ENCODE peak calls at places on chromosomes 1 and 21, in nine cellular contexts. Q is fibroblast of lung, N is cardiac muscle cell, C is left ventricle myocardium inferior, F is transverse colon, J is astrocyte, W is vagina, T is IMR-90, K is mammary epithelial cell. U is an unnamed sample.

GRCh38 chr21:39667353-39667891 is 54.7 kb downstream of the B3GALT5 start:
- DNase-seq in Q (no peak), N (no peak), K (no peak), W (no peak), C (no peak), F (no peak), J (no peak), T (no peak), U (no peak)

GRCh38 chr21:44462090-44462833 is 7.0 kb downstream of the LRRC3 start:
- DNase-seq in T (no peak), W (no peak), N (no peak), J (no peak), F (no peak), K (no peak), C (no peak), Q (no peak), U (no peak)

GRCh38 chr1:226679853-226680516 is 59.1 kb downstream of the ITPKB start:
- DNase-seq in T (peak), K (no peak), F (peak), J (peak), N (peak), C (peak), Q (peak), W (no peak), U (peak)

GRCh38 chr1:149986486-149987296 is 23.8 kb downstream of the OTUD7B start:
- DNase-seq in C (no peak), N (no peak), T (peak), J (peak), W (no peak), F (no peak), Q (peak), K (peak), U (peak)

GRCh38 chr1:33143698-33144097 is 38.1 kb downstream of the TRIM62 start:
- DNase-seq in K (no peak), Q (peak), J (peak), C (no peak), N (no peak), F (no peak), W (no peak), T (peak), U (peak)

GRCh38 chr1:24540906-24541710 is 14.8 kb upstream of the NCMAP start:
- DNase-seq in C (no peak), T (peak), W (no peak), F (peak), K (peak), J (peak), N (no peak), Q (peak), U (peak)

GRCh38 chr1:145916745-145917144 is 1.8 kb downstream of the PEX11B start:
- DNase-seq in J (peak), T (peak), K (peak), Q (no peak), F (no peak), W (no peak), N (no peak), C (no peak), U (no peak)

GRCh38 chr1:42941640-42942330 is 16.9 kb downstream of the SLC2A1 start:
- DNase-seq in F (peak), W (no peak), K (peak), C (peak), T (peak), J (peak), Q (peak), N (no peak), U (peak)

GRCh38 chr1:95854457-95854856 is 620.4 kb downstream of the RWDD3 start:
- DNase-seq in K (no peak), T (no peak), W (no peak), C (no peak), N (no peak), J (no peak), F (no peak), Q (no peak), U (no peak)

GRCh38 chr1:171740987-171741871 is 636 bp downstream of the VAMP4 start:
- DNase-seq in K (peak), T (peak), Q (peak), J (peak), N (peak), C (peak), F (peak), W (no peak), U (peak)

GRCh38 chr1:147849097-147849873 is 53.3 kb upstream of the GJA8 start:
- DNase-seq in T (peak), J (no peak), W (no peak), N (no peak), Q (peak), K (peak), C (no peak), F (no peak), U (peak)

GRCh38 chr1:209823143-209824041 is 4.4 kb upstream of the UTP25 start:
- DNase-seq in N (peak), K (peak), Q (peak), F (no peak), J (peak), W (no peak), C (no peak), T (peak), U (peak)

GRCh38 chr1:14778882-14779594 is 180.6 kb downstream of the KAZN start:
- DNase-seq in J (no peak), K (no peak), F (peak), T (peak), N (peak), C (no peak), Q (peak), W (no peak), U (peak)

GRCh38 chr1:47624531-47624930 is 186.7 kb downstream of the FOXD2 start:
- DNase-seq in N (no peak), T (no peak), C (no peak), K (peak), J (no peak), Q (no peak), F (peak), W (no peak), U (no peak)

GRCh38 chr1:173122958-173123852 is 72.5 kb upstream of the TNFSF18 start:
- DNase-seq in K (peak), T (peak), F (peak), W (peak), J (peak), N (peak), Q (peak), C (peak), U (peak)

GRCh38 chr1:39969048-39969447 is 14.1 kb downstream of the MFSD2A start:
- DNase-seq in T (peak), W (no peak), J (no peak), Q (no peak), N (no peak), C (no peak), F (no peak), K (peak), U (no peak)

GRCh38 chr1:233790662-233791371 is 113.7 kb upstream of the SLC35F3 start:
- DNase-seq in K (peak), C (no peak), F (peak), W (no peak), J (peak), T (peak), N (peak), Q (peak), U (peak)

GRCh38 chr1:212665241-212666115 is 34.2 kb downstream of the BATF3 start:
- DNase-seq in N (peak), J (peak), W (no peak), C (peak), T (peak), Q (peak), F (peak), K (peak), U (peak)

GRCh38 chr1:162215902-162216301 is 146.4 kb downstream of the NOS1AP start:
- DNase-seq in J (peak), T (no peak), F (peak), N (peak), K (no peak), W (no peak), C (no peak), Q (no peak), U (no peak)

GRCh38 chr1:228337711-228338520 is 68.7 kb downstream of the TRIM11 start:
- DNase-seq in K (no peak), N (no peak), Q (no peak), C (peak), T (no peak), F (peak), W (no peak), J (no peak), U (no peak)

GRCh38 chr21:46159390-46159789 is 4.0 kb upstream of the FTCD start:
- DNase-seq in J (no peak), F (peak), C (no peak), W (peak), N (no peak), Q (no peak), T (no peak), K (peak), U (no peak)

GRCh38 chr1:15417365-15417934 is 7.8 kb downstream of the EFHD2 start:
- DNase-seq in F (peak), Q (peak), W (no peak), N (no peak), T (peak), C (no peak), K (peak), J (peak), U (peak)

GRCh38 chr1:35451125-35451528 is 106.1 kb downstream of the KIAA0319L start:
- DNase-seq in F (peak), N (peak), J (peak), T (peak), K (peak), C (peak), W (no peak), Q (peak), U (peak)

GRCh38 chr1:3490046-3490745 is 35.7 kb downstream of the ARHGEF16 start:
- DNase-seq in C (no peak), K (no peak), F (no peak), J (no peak), W (no peak), T (no peak), N (no peak), Q (no peak), U (no peak)

GRCh38 chr1:26991310-26992116 is 2.0 kb upstream of the TRNP1 start:
- DNase-seq in K (no peak), T (peak), C (no peak), W (no peak), Q (peak), N (no peak), F (no peak), J (no peak), U (no peak)

GRCh38 chr1:34470406-34470805 is 284.4 kb upstream of the GJB5 start:
- DNase-seq in C (no peak), J (no peak), T (no peak), F (no peak), Q (no peak), K (no peak), W (peak), N (no peak), U (no peak)

GRCh38 chr1:90305577-90305976 is 310.7 kb downstream of the ZNF326 start:
- DNase-seq in T (no peak), C (no peak), N (no peak), J (no peak), F (no peak), K (no peak), W (no peak), Q (no peak), U (no peak)

GRCh38 chr1:88375977-88376376 is 308.1 kb upstream of the PKN2 start:
- DNase-seq in T (no peak), F (no peak), K (no peak), C (no peak), W (no peak), N (no peak), Q (no peak), J (no peak), U (no peak)

GRCh38 chr1:22801753-22802152 is 91.1 kb downstream of the EPHB2 start:
- DNase-seq in Q (no peak), T (no peak), F (no peak), J (no peak), C (no peak), W (no peak), N (peak), K (no peak), U (no peak)

GRCh38 chr1:17080881-17081280 is 27.0 kb upstream of the SDHB start:
- DNase-seq in Q (no peak), F (no peak), N (no peak), T (no peak), C (no peak), K (no peak), W (no peak), J (no peak), U (no peak)

GRCh38 chr1:182845379-182845778 is 6.2 kb downstream of the DHX9 start:
- DNase-seq in Q (no peak), C (no peak), K (no peak), J (no peak), T (no peak), F (no peak), W (no peak), N (no peak), U (no peak)

GRCh38 chr1:52676249-52676903 is 21.8 kb downstream of the COA7 start:
- DNase-seq in J (no peak), K (no peak), F (peak), T (no peak), C (peak), W (no peak), Q (no peak), N (no peak), U (no peak)

GRCh38 chr1:25232866-25233784 is 823 bp upstream of the SYF2 start:
- DNase-seq in N (peak), Q (peak), K (peak), F (peak), W (peak), C (peak), J (peak), T (peak), U (peak)

GRCh38 chr1:216210081-216210480 is 213.2 kb downstream of the USH2A start:
- DNase-seq in C (no peak), T (peak), F (no peak), K (no peak), Q (peak), W (no peak), J (no peak), N (no peak), U (peak)

GRCh38 chr1:22665752-22666151 is 12.7 kb downstream of the C1QB start:
- DNase-seq in C (no peak), F (peak), N (peak), Q (peak), W (no peak), J (peak), T (peak), K (peak), U (peak)

GRCh38 chr1:242243472-242243871 is 244.6 kb upstream of the MAP1LC3C start:
- DNase-seq in K (no peak), F (no peak), T (no peak), N (no peak), C (no peak), W (no peak), Q (peak), J (no peak), U (no peak)

GRCh38 chr1:16226495-16227179 is 10.3 kb downstream of the CPLANE2 start:
- DNase-seq in F (peak), J (no peak), N (peak), K (no peak), W (no peak), Q (no peak), C (peak), T (no peak), U (peak)

GRCh38 chr1:29349871-29350491 is 113.7 kb downstream of the PTPRU start:
- DNase-seq in K (no peak), C (no peak), N (no peak), F (no peak), W (no peak), T (no peak), Q (no peak), J (no peak), U (no peak)

GRCh38 chr1:150560011-150560438 is 10.8 kb downstream of the ADAMTSL4 start:
- DNase-seq in J (no peak), F (peak), C (peak), T (no peak), W (no peak), K (no peak), N (peak), Q (peak), U (peak)

DNA sequence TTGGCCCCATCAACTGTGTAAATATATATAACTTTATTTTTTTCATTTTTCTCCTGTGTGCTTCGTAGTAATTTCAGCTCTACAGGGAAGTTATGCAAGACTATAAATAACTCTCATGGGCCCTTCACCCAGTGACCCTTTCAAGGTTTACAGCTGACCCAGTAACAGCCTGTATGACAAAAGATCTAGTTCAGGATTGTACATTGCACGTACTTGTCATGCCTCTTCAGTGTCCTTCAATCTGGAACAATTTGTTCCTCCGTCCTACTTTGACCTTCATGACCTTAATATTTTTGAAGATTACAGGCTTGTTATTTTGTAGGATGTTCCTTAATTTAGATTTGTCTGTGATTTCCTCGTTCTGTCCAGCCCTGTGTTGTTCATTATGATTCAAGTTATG is 40.5 kb downstream of the BRINP2 start:
- DNase-seq in C (no peak), T (no peak), W (no peak), N (peak), J (no peak), K (no peak), Q (peak), F (no peak), U (no peak)
- H3K4me3 ChIP-seq in C (no peak), T (no peak), W (no peak), N (no peak), J (no peak), K (no peak), Q (no peak), F (no peak), U (no peak)

DNA sequence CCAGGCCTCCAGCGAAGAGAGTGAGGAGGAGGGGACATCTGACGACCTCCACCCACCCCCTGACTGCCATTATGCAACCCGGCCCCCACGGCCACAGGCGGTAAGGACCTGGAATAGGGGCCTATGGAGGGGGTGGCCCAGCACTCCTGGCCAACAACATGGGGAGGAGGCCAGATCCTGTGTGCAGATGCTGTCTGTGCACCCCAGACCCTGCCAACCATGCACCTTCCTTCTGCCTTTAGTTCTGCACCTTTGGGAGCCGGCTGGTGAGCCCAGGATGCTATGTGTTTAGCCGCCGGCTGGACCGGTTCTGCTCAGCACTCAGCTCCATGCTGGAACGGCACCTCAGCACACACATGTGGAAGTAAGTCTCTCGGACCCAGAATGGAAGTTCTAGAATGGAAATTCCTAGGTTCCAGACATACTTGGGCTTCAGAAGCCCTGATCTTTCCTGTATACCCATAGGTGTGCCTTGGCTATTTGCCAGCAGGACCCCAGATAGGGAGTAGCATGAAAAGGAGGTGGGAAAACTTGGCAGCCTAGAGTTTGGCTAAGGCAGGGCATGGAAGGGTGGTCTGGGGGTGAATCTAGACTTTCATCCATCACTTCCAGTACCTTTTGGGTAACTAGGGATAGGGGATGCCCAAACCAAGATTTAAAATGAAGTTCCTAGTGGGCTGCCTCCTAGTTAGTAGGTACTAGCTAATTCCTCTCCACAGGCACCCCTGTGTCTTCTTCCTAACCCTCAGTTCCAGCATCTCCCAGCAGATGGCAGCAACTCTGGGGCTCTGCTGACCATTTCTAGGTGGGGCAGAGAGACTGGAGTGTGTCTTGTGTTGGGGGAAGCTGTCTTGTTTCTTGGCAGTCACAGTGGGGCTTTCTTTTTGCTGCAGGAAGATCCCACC is 3.6 kb upstream of the CYB561D1 start:
- DNase-seq in Q (peak), W (no peak), F (peak), K (peak), T (peak), C (peak), N (peak), J (peak), U (peak)
- TF ChIP-seq CTCF in Q (peak), W (peak), F (peak), K (peak), T (peak), C (peak), N (peak), J (peak), U (peak)

GRCh38 chr21:41865002-41865777 is 14.0 kb downstream of the PRDM15 start:
- DNase-seq in F (peak), W (no peak), T (no peak), J (no peak), N (no peak), C (no peak), Q (no peak), K (no peak), U (no peak)
- H3K4me3 ChIP-seq in F (no peak), W (no peak), T (no peak), J (no peak), N (no peak), C (no peak), Q (no peak), K (no peak), U (no peak)

GRCh38 chr1:44835738-44836675 is 7.0 kb downstream of the PTCH2 start:
- DNase-seq in N (peak), F (peak), K (peak), T (peak), C (peak), W (no peak), Q (peak), J (peak), U (peak)
- TF ChIP-seq CTCF in N (peak), F (peak), K (peak), T (peak), C (peak), W (peak), Q (peak), J (peak), U (peak)

GRCh38 chr21:35204850-35205564 is 155.9 kb upstream of the RUNX1 start:
- DNase-seq in F (peak), Q (peak), J (peak), C (peak), T (peak), W (no peak), K (no peak), N (no peak), U (peak)
- H3K4me3 ChIP-seq in F (no peak), Q (peak), J (no peak), C (peak), T (peak), W (no peak), K (no peak), N (no peak), U (peak)

DNA sequence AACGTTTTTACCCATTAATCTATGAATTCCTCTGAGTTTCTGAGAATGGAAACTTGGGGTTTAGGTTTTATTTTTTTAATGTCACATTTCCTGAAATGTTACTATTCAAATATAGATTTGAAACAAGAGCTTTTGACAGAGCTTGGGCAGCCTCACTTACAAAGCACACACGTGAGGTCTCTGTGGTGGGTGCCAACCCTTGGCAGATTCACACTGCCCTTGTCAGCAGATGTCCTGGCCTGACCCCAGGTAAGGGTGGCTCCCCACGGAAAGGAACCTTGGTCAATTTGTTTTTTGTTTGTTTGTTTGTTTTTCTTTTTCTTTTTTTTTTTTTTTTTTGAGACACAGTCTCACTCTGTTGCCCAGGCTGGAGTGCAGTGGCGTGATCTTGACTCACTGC is 53.5 kb downstream of the FAAP20 start:
- DNase-seq in C (peak), F (no peak), J (no peak), K (no peak), W (no peak), N (no peak), T (no peak), Q (no peak), U (no peak)
- TF ChIP-seq CTCF in C (no peak), F (no peak), J (no peak), K (no peak), W (no peak), N (no peak), T (no peak), Q (no peak), U (no peak)

GRCh38 chr1:109467301-109467777 is 993 bp downstream of the SYPL2 start:
- DNase-seq in K (no peak), T (no peak), F (no peak), J (no peak), Q (no peak), N (no peak), C (no peak), W (peak), U (no peak)
- H3K4me3 ChIP-seq in K (no peak), T (no peak), F (peak), J (no peak), Q (no peak), N (peak), C (peak), W (peak), U (no peak)